ENCODE peak calls at places on chromosomes 7 and 10, in nine cellular contexts. One of them, this sample, is unnamed.

GRCh38 chr7:141257597-141257996 is 183.7 kb downstream of the TMEM178B start:
- DNase-seq in COR-L47: no peak
- DNase-seq in T-helper 17 cell: no peak
- DNase-seq in central memory CD4-positive, alpha-beta T cell: no peak
- DNase-seq in EH: no peak
- DNase-seq in lung microvascular endothelial cell: no peak
- DNase-seq in T-helper 2 cell treated with Interferon-gamma antibody and Interleukin-4, amounts not matched to agents 5 μg/mL and 100 μg/mL, for 36 hours: no peak
- DNase-seq in CD8-positive, alpha-beta memory T cell: no peak
- DNase-seq in NAMALWA: no peak
- DNase-seq in this sample: no peak

GRCh38 chr7:99949645-99950228 is 20.3 kb upstream of the GJC3 start:
- DNase-seq in COR-L47: no peak
- DNase-seq in T-helper 17 cell: no peak
- DNase-seq in central memory CD4-positive, alpha-beta T cell: no peak
- DNase-seq in EH: peak
- DNase-seq in lung microvascular endothelial cell: peak
- DNase-seq in T-helper 2 cell treated with Interferon-gamma antibody and Interleukin-4, amounts not matched to agents 5 μg/mL and 100 μg/mL, for 36 hours: no peak
- DNase-seq in CD8-positive, alpha-beta memory T cell: no peak
- DNase-seq in NAMALWA: peak
- DNase-seq in this sample: no peak

GRCh38 chr7:88116395-88116794 is 103.4 kb downstream of the SRI start:
- DNase-seq in COR-L47: no peak
- DNase-seq in T-helper 17 cell: no peak
- DNase-seq in central memory CD4-positive, alpha-beta T cell: no peak
- DNase-seq in EH: no peak
- DNase-seq in lung microvascular endothelial cell: no peak
- DNase-seq in T-helper 2 cell treated with Interferon-gamma antibody and Interleukin-4, amounts not matched to agents 5 μg/mL and 100 μg/mL, for 36 hours: no peak
- DNase-seq in CD8-positive, alpha-beta memory T cell: no peak
- DNase-seq in NAMALWA: no peak
- DNase-seq in this sample: no peak

GRCh38 chr10:103660364-103661197 is 167.1 kb downstream of the NEURL1 start:
- DNase-seq in COR-L47: peak
- DNase-seq in T-helper 17 cell: no peak
- DNase-seq in central memory CD4-positive, alpha-beta T cell: no peak
- DNase-seq in EH: peak
- DNase-seq in lung microvascular endothelial cell: peak
- DNase-seq in T-helper 2 cell treated with Interferon-gamma antibody and Interleukin-4, amounts not matched to agents 5 μg/mL and 100 μg/mL, for 36 hours: peak
- DNase-seq in CD8-positive, alpha-beta memory T cell: no peak
- DNase-seq in NAMALWA: no peak
- DNase-seq in this sample: no peak

GRCh38 chr10:71323407-71323806 is 4.3 kb downstream of the SLC29A3 start:
- DNase-seq in COR-L47: no peak
- DNase-seq in T-helper 17 cell: no peak
- DNase-seq in central memory CD4-positive, alpha-beta T cell: peak
- DNase-seq in EH: peak
- DNase-seq in lung microvascular endothelial cell: peak
- DNase-seq in T-helper 2 cell treated with Interferon-gamma antibody and Interleukin-4, amounts not matched to agents 5 μg/mL and 100 μg/mL, for 36 hours: no peak
- DNase-seq in CD8-positive, alpha-beta memory T cell: no peak
- DNase-seq in NAMALWA: peak
- DNase-seq in this sample: no peak

GRCh38 chr10:62627985-62628384 is 176.5 kb upstream of the ADO start:
- DNase-seq in COR-L47: no peak
- DNase-seq in T-helper 17 cell: no peak
- DNase-seq in central memory CD4-positive, alpha-beta T cell: no peak
- DNase-seq in EH: peak
- DNase-seq in lung microvascular endothelial cell: no peak
- DNase-seq in T-helper 2 cell treated with Interferon-gamma antibody and Interleukin-4, amounts not matched to agents 5 μg/mL and 100 μg/mL, for 36 hours: peak
- DNase-seq in CD8-positive, alpha-beta memory T cell: no peak
- DNase-seq in NAMALWA: no peak
- DNase-seq in this sample: no peak

GRCh38 chr7:13016633-13017324 is 329.3 kb downstream of the ARL4A start:
- DNase-seq in COR-L47: no peak
- DNase-seq in T-helper 17 cell: no peak
- DNase-seq in central memory CD4-positive, alpha-beta T cell: no peak
- DNase-seq in EH: no peak
- DNase-seq in lung microvascular endothelial cell: no peak
- DNase-seq in T-helper 2 cell treated with Interferon-gamma antibody and Interleukin-4, amounts not matched to agents 5 μg/mL and 100 μg/mL, for 36 hours: no peak
- DNase-seq in CD8-positive, alpha-beta memory T cell: no peak
- DNase-seq in NAMALWA: no peak
- DNase-seq in this sample: no peak

GRCh38 chr7:129482781-129483180 is 19.6 kb upstream of the SMKR1 start:
- DNase-seq in COR-L47: no peak
- DNase-seq in T-helper 17 cell: no peak
- DNase-seq in central memory CD4-positive, alpha-beta T cell: no peak
- DNase-seq in EH: no peak
- DNase-seq in lung microvascular endothelial cell: no peak
- DNase-seq in T-helper 2 cell treated with Interferon-gamma antibody and Interleukin-4, amounts not matched to agents 5 μg/mL and 100 μg/mL, for 36 hours: no peak
- DNase-seq in CD8-positive, alpha-beta memory T cell: no peak
- DNase-seq in NAMALWA: no peak
- DNase-seq in this sample: no peak

GRCh38 chr7:143372070-143372469 is 9.1 kb upstream of the ZYX start:
- DNase-seq in COR-L47: peak
- DNase-seq in T-helper 17 cell: no peak
- DNase-seq in central memory CD4-positive, alpha-beta T cell: peak
- DNase-seq in EH: peak
- DNase-seq in lung microvascular endothelial cell: peak
- DNase-seq in T-helper 2 cell treated with Interferon-gamma antibody and Interleukin-4, amounts not matched to agents 5 μg/mL and 100 μg/mL, for 36 hours: peak
- DNase-seq in CD8-positive, alpha-beta memory T cell: peak
- DNase-seq in NAMALWA: peak
- DNase-seq in this sample: no peak

GRCh38 chr10:13276749-13277394 is 23.0 kb downstream of the PHYH start:
- DNase-seq in COR-L47: no peak
- DNase-seq in T-helper 17 cell: no peak
- DNase-seq in central memory CD4-positive, alpha-beta T cell: no peak
- DNase-seq in EH: no peak
- DNase-seq in lung microvascular endothelial cell: peak
- DNase-seq in T-helper 2 cell treated with Interferon-gamma antibody and Interleukin-4, amounts not matched to agents 5 μg/mL and 100 μg/mL, for 36 hours: no peak
- DNase-seq in CD8-positive, alpha-beta memory T cell: no peak
- DNase-seq in NAMALWA: no peak
- DNase-seq in this sample: no peak

GRCh38 chr10:28532223-28532508 is 752 bp upstream of the WAC start:
- DNase-seq in COR-L47: no peak
- DNase-seq in T-helper 17 cell: no peak
- DNase-seq in central memory CD4-positive, alpha-beta T cell: no peak
- DNase-seq in EH: no peak
- DNase-seq in lung microvascular endothelial cell: no peak
- DNase-seq in T-helper 2 cell treated with Interferon-gamma antibody and Interleukin-4, amounts not matched to agents 5 μg/mL and 100 μg/mL, for 36 hours: no peak
- DNase-seq in CD8-positive, alpha-beta memory T cell: no peak
- DNase-seq in NAMALWA: peak
- DNase-seq in this sample: peak

GRCh38 chr7:138625849-138626230 is 75.3 kb downstream of the SVOPL start:
- DNase-seq in COR-L47: no peak
- DNase-seq in T-helper 17 cell: no peak
- DNase-seq in central memory CD4-positive, alpha-beta T cell: no peak
- DNase-seq in EH: no peak
- DNase-seq in lung microvascular endothelial cell: no peak
- DNase-seq in T-helper 2 cell treated with Interferon-gamma antibody and Interleukin-4, amounts not matched to agents 5 μg/mL and 100 μg/mL, for 36 hours: peak
- DNase-seq in CD8-positive, alpha-beta memory T cell: no peak
- DNase-seq in NAMALWA: no peak
- DNase-seq in this sample: no peak

GRCh38 chr10:130061760-130062159 is 48.9 kb downstream of the C10orf143 start:
- DNase-seq in COR-L47: no peak
- DNase-seq in T-helper 17 cell: no peak
- DNase-seq in central memory CD4-positive, alpha-beta T cell: no peak
- DNase-seq in EH: no peak
- DNase-seq in lung microvascular endothelial cell: no peak
- DNase-seq in T-helper 2 cell treated with Interferon-gamma antibody and Interleukin-4, amounts not matched to agents 5 μg/mL and 100 μg/mL, for 36 hours: no peak
- DNase-seq in CD8-positive, alpha-beta memory T cell: no peak
- DNase-seq in NAMALWA: no peak
- DNase-seq in this sample: no peak

GRCh38 chr10:123496336-123496735 is 169.8 kb upstream of the GPR26 start:
- DNase-seq in COR-L47: peak
- DNase-seq in T-helper 17 cell: no peak
- DNase-seq in central memory CD4-positive, alpha-beta T cell: no peak
- DNase-seq in EH: no peak
- DNase-seq in lung microvascular endothelial cell: no peak
- DNase-seq in T-helper 2 cell treated with Interferon-gamma antibody and Interleukin-4, amounts not matched to agents 5 μg/mL and 100 μg/mL, for 36 hours: no peak
- DNase-seq in CD8-positive, alpha-beta memory T cell: no peak
- DNase-seq in NAMALWA: no peak
- DNase-seq in this sample: no peak

GRCh38 chr7:28625446-28625845 is 213.1 kb downstream of the CREB5 start:
- DNase-seq in COR-L47: no peak
- DNase-seq in T-helper 17 cell: no peak
- DNase-seq in central memory CD4-positive, alpha-beta T cell: no peak
- DNase-seq in EH: no peak
- DNase-seq in lung microvascular endothelial cell: no peak
- DNase-seq in T-helper 2 cell treated with Interferon-gamma antibody and Interleukin-4, amounts not matched to agents 5 μg/mL and 100 μg/mL, for 36 hours: no peak
- DNase-seq in CD8-positive, alpha-beta memory T cell: no peak
- DNase-seq in NAMALWA: no peak
- DNase-seq in this sample: no peak

GRCh38 chr7:31899356-31899927 is 170.8 kb downstream of the PDE1C start:
- DNase-seq in COR-L47: no peak
- DNase-seq in T-helper 17 cell: no peak
- DNase-seq in central memory CD4-positive, alpha-beta T cell: no peak
- DNase-seq in EH: no peak
- DNase-seq in lung microvascular endothelial cell: no peak
- DNase-seq in T-helper 2 cell treated with Interferon-gamma antibody and Interleukin-4, amounts not matched to agents 5 μg/mL and 100 μg/mL, for 36 hours: no peak
- DNase-seq in CD8-positive, alpha-beta memory T cell: no peak
- DNase-seq in NAMALWA: no peak
- DNase-seq in this sample: no peak

GRCh38 chr7:14207154-14207553 is 217.7 kb upstream of the ETV1 start:
- DNase-seq in COR-L47: no peak
- DNase-seq in T-helper 17 cell: no peak
- DNase-seq in central memory CD4-positive, alpha-beta T cell: no peak
- DNase-seq in EH: no peak
- DNase-seq in lung microvascular endothelial cell: no peak
- DNase-seq in T-helper 2 cell treated with Interferon-gamma antibody and Interleukin-4, amounts not matched to agents 5 μg/mL and 100 μg/mL, for 36 hours: no peak
- DNase-seq in CD8-positive, alpha-beta memory T cell: no peak
- DNase-seq in NAMALWA: no peak
- DNase-seq in this sample: no peak

GRCh38 chr10:88528196-88528595 is 54.9 kb downstream of the RNLS start:
- DNase-seq in COR-L47: no peak
- DNase-seq in T-helper 17 cell: no peak
- DNase-seq in central memory CD4-positive, alpha-beta T cell: no peak
- DNase-seq in EH: peak
- DNase-seq in lung microvascular endothelial cell: no peak
- DNase-seq in T-helper 2 cell treated with Interferon-gamma antibody and Interleukin-4, amounts not matched to agents 5 μg/mL and 100 μg/mL, for 36 hours: no peak
- DNase-seq in CD8-positive, alpha-beta memory T cell: no peak
- DNase-seq in NAMALWA: no peak
- DNase-seq in this sample: no peak

GRCh38 chr10:17562572-17562971 is 54.6 kb downstream of the HACD1 start:
- DNase-seq in COR-L47: no peak
- DNase-seq in T-helper 17 cell: no peak
- DNase-seq in central memory CD4-positive, alpha-beta T cell: no peak
- DNase-seq in EH: peak
- DNase-seq in lung microvascular endothelial cell: peak
- DNase-seq in T-helper 2 cell treated with Interferon-gamma antibody and Interleukin-4, amounts not matched to agents 5 μg/mL and 100 μg/mL, for 36 hours: no peak
- DNase-seq in CD8-positive, alpha-beta memory T cell: no peak
- DNase-seq in NAMALWA: no peak
- DNase-seq in this sample: no peak

GRCh38 chr7:464712-465461 is 54.8 kb downstream of the PDGFA start:
- DNase-seq in COR-L47: no peak
- DNase-seq in T-helper 17 cell: no peak
- DNase-seq in central memory CD4-positive, alpha-beta T cell: no peak
- DNase-seq in EH: peak
- DNase-seq in lung microvascular endothelial cell: peak
- DNase-seq in T-helper 2 cell treated with Interferon-gamma antibody and Interleukin-4, amounts not matched to agents 5 μg/mL and 100 μg/mL, for 36 hours: no peak
- DNase-seq in CD8-positive, alpha-beta memory T cell: no peak
- DNase-seq in NAMALWA: no peak
- DNase-seq in this sample: no peak

GRCh38 chr7:134468054-134468453 is 9.2 kb upstream of the AKR1B1 start:
- DNase-seq in COR-L47: no peak
- DNase-seq in T-helper 17 cell: no peak
- DNase-seq in central memory CD4-positive, alpha-beta T cell: no peak
- DNase-seq in EH: no peak
- DNase-seq in lung microvascular endothelial cell: no peak
- DNase-seq in T-helper 2 cell treated with Interferon-gamma antibody and Interleukin-4, amounts not matched to agents 5 μg/mL and 100 μg/mL, for 36 hours: no peak
- DNase-seq in CD8-positive, alpha-beta memory T cell: no peak
- DNase-seq in NAMALWA: no peak
- DNase-seq in this sample: no peak

GRCh38 chr10:70836319-70836718 is 20.6 kb downstream of the SGPL1 start:
- DNase-seq in COR-L47: no peak
- DNase-seq in T-helper 17 cell: no peak
- DNase-seq in central memory CD4-positive, alpha-beta T cell: no peak
- DNase-seq in EH: no peak
- DNase-seq in lung microvascular endothelial cell: no peak
- DNase-seq in T-helper 2 cell treated with Interferon-gamma antibody and Interleukin-4, amounts not matched to agents 5 μg/mL and 100 μg/mL, for 36 hours: no peak
- DNase-seq in CD8-positive, alpha-beta memory T cell: no peak
- DNase-seq in NAMALWA: no peak
- DNase-seq in this sample: no peak

GRCh38 chr7:81618400-81619014 is 151.3 kb downstream of the HGF start:
- DNase-seq in COR-L47: no peak
- DNase-seq in T-helper 17 cell: no peak
- DNase-seq in central memory CD4-positive, alpha-beta T cell: no peak
- DNase-seq in EH: peak
- DNase-seq in lung microvascular endothelial cell: peak
- DNase-seq in T-helper 2 cell treated with Interferon-gamma antibody and Interleukin-4, amounts not matched to agents 5 μg/mL and 100 μg/mL, for 36 hours: no peak
- DNase-seq in CD8-positive, alpha-beta memory T cell: no peak
- DNase-seq in NAMALWA: no peak
- DNase-seq in this sample: no peak

GRCh38 chr7:117110480-117111315 is 157.4 kb downstream of the ST7 start:
- DNase-seq in COR-L47: no peak
- DNase-seq in T-helper 17 cell: no peak
- DNase-seq in central memory CD4-positive, alpha-beta T cell: peak
- DNase-seq in EH: no peak
- DNase-seq in lung microvascular endothelial cell: peak
- DNase-seq in T-helper 2 cell treated with Interferon-gamma antibody and Interleukin-4, amounts not matched to agents 5 μg/mL and 100 μg/mL, for 36 hours: peak
- DNase-seq in CD8-positive, alpha-beta memory T cell: no peak
- DNase-seq in NAMALWA: peak
- DNase-seq in this sample: no peak

GRCh38 chr7:122691569-122692235 is 7.2 kb downstream of the RNF133 start:
- DNase-seq in COR-L47: no peak
- DNase-seq in T-helper 17 cell: no peak
- DNase-seq in central memory CD4-positive, alpha-beta T cell: no peak
- DNase-seq in EH: no peak
- DNase-seq in lung microvascular endothelial cell: no peak
- DNase-seq in T-helper 2 cell treated with Interferon-gamma antibody and Interleukin-4, amounts not matched to agents 5 μg/mL and 100 μg/mL, for 36 hours: no peak
- DNase-seq in CD8-positive, alpha-beta memory T cell: no peak
- DNase-seq in NAMALWA: no peak
- DNase-seq in this sample: no peak

GRCh38 chr7:2918406-2918805 is 74.3 kb upstream of the GNA12 start:
- DNase-seq in COR-L47: no peak
- DNase-seq in T-helper 17 cell: no peak
- DNase-seq in central memory CD4-positive, alpha-beta T cell: no peak
- DNase-seq in EH: no peak
- DNase-seq in lung microvascular endothelial cell: no peak
- DNase-seq in T-helper 2 cell treated with Interferon-gamma antibody and Interleukin-4, amounts not matched to agents 5 μg/mL and 100 μg/mL, for 36 hours: no peak
- DNase-seq in CD8-positive, alpha-beta memory T cell: no peak
- DNase-seq in NAMALWA: no peak
- DNase-seq in this sample: no peak

GRCh38 chr10:51090190-51090589 is 15.9 kb downstream of the PRKG1 start:
- DNase-seq in COR-L47: no peak
- DNase-seq in T-helper 17 cell: no peak
- DNase-seq in central memory CD4-positive, alpha-beta T cell: no peak
- DNase-seq in EH: peak
- DNase-seq in lung microvascular endothelial cell: no peak
- DNase-seq in T-helper 2 cell treated with Interferon-gamma antibody and Interleukin-4, amounts not matched to agents 5 μg/mL and 100 μg/mL, for 36 hours: no peak
- DNase-seq in CD8-positive, alpha-beta memory T cell: no peak
- DNase-seq in NAMALWA: no peak
- DNase-seq in this sample: no peak

GRCh38 chr10:101576229-101576863 is 11.7 kb downstream of the POLL start:
- DNase-seq in COR-L47: no peak
- DNase-seq in T-helper 17 cell: no peak
- DNase-seq in central memory CD4-positive, alpha-beta T cell: no peak
- DNase-seq in EH: peak
- DNase-seq in lung microvascular endothelial cell: no peak
- DNase-seq in T-helper 2 cell treated with Interferon-gamma antibody and Interleukin-4, amounts not matched to agents 5 μg/mL and 100 μg/mL, for 36 hours: no peak
- DNase-seq in CD8-positive, alpha-beta memory T cell: no peak
- DNase-seq in NAMALWA: no peak
- DNase-seq in this sample: no peak

GRCh38 chr7:135597926-135598305 is 40.2 kb downstream of the NUP205 start:
- DNase-seq in COR-L47: no peak
- DNase-seq in T-helper 17 cell: no peak
- DNase-seq in central memory CD4-positive, alpha-beta T cell: no peak
- DNase-seq in EH: no peak
- DNase-seq in lung microvascular endothelial cell: no peak
- DNase-seq in T-helper 2 cell treated with Interferon-gamma antibody and Interleukin-4, amounts not matched to agents 5 μg/mL and 100 μg/mL, for 36 hours: no peak
- DNase-seq in CD8-positive, alpha-beta memory T cell: no peak
- DNase-seq in NAMALWA: no peak
- DNase-seq in this sample: no peak

GRCh38 chr10:88086187-88086954 is 222.9 kb downstream of the PTEN start:
- DNase-seq in COR-L47: no peak
- DNase-seq in T-helper 17 cell: no peak
- DNase-seq in central memory CD4-positive, alpha-beta T cell: no peak
- DNase-seq in EH: no peak
- DNase-seq in lung microvascular endothelial cell: no peak
- DNase-seq in T-helper 2 cell treated with Interferon-gamma antibody and Interleukin-4, amounts not matched to agents 5 μg/mL and 100 μg/mL, for 36 hours: no peak
- DNase-seq in CD8-positive, alpha-beta memory T cell: no peak
- DNase-seq in NAMALWA: no peak
- DNase-seq in this sample: no peak

GRCh38 chr10:133206311-133207040 is 23.5 kb upstream of the UTF1 start:
- DNase-seq in COR-L47: no peak
- DNase-seq in T-helper 17 cell: no peak
- DNase-seq in central memory CD4-positive, alpha-beta T cell: no peak
- DNase-seq in EH: no peak
- DNase-seq in lung microvascular endothelial cell: no peak
- DNase-seq in T-helper 2 cell treated with Interferon-gamma antibody and Interleukin-4, amounts not matched to agents 5 μg/mL and 100 μg/mL, for 36 hours: no peak
- DNase-seq in CD8-positive, alpha-beta memory T cell: no peak
- DNase-seq in NAMALWA: no peak
- DNase-seq in this sample: no peak